ENCODE peak calls at places on chromosome 1, in four cellular contexts. X, T, K and Z are unnamed samples.

GRCh38 chr1:229664133-229664689 is 38.2 kb downstream of the URB2 start:
- DNase-seq in X (no peak), T (no peak), K (no peak), Z (no peak)

GRCh38 chr1:161710562-161710961 is 3.5 kb downstream of the FCRLA start:
- DNase-seq in X (no peak), T (no peak), K (no peak), Z (no peak)

GRCh38 chr1:210654176-210654786 is 325.6 kb downstream of the HHAT start:
- DNase-seq in X (no peak), T (no peak), K (no peak), Z (no peak)

GRCh38 chr1:203673550-203674411 is 47.1 kb downstream of the ATP2B4 start:
- DNase-seq in X (peak; percentile 92), T (peak; percentile 32), K (peak; percentile 67), Z (no peak)

GRCh38 chr1:21434394-21434793 is 5.5 kb upstream of the NBPF3 start:
- DNase-seq in X (no peak), T (no peak), K (no peak), Z (no peak)

GRCh38 chr1:101037316-101037715 is 11.7 kb upstream of the DPH5 start:
- DNase-seq in X (no peak), T (no peak), K (no peak), Z (no peak)

GRCh38 chr1:172980456-172980855 is 70.3 kb downstream of the TNFSF18 start:
- DNase-seq in X (no peak), T (no peak), K (peak; percentile 64), Z (no peak)

GRCh38 chr1:201904579-201904978 is 15.9 kb downstream of the SHISA4 start:
- DNase-seq in X (peak; percentile 75), T (no peak), K (peak; percentile 84), Z (no peak)

GRCh38 chr1:36088577-36089392 is at the start of gene ADPRS:
- DNase-seq in X (peak; percentile 93), T (peak; percentile 87), K (peak; percentile 69), Z (peak; percentile 94)

GRCh38 chr1:1431006-1431844 is 4.3 kb upstream of the VWA1 start:
- DNase-seq in X (peak; percentile 34), T (no peak), K (no peak), Z (no peak)
- H3K4me3 ChIP-seq in X (no peak overlapping the region), T (no peak overlapping the region), K (no peak overlapping the region), Z (peak overlapping the region; percentile 21)

DNA sequence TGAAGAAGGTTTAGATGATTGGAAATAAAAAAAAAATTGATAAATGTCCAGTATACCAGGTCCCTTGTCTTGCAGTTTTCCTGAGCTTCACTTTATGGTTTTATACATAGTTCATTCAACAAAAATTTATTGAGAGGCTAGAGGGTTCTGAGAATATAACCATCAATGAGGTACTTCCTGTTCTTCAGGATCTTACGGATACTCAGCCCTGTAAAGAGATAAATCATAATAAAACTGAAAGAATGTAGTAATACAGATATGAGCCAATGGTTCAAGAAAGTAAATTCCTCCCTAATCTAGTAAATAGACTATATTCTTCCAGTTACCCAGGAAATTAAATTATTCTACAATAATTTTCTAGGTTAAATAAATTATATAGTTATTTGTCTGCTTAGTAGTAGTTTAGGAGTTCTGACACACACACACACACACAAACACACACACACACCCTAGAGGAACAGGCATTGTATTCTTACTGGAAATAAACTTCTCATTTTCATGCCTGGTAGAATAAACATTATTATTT is 70.4 kb upstream of the HMCN1 start:
- DNase-seq in X (no peak), T (no peak), K (no peak), Z (no peak)
- H3K4me3 ChIP-seq in X (no peak overlapping the region), T (no peak overlapping the region), K (no peak overlapping the region), Z (no peak overlapping the region)

GRCh38 chr1:67812225-67812624 is 21.0 kb downstream of the GNG12 start:
- DNase-seq in X (no peak), T (no peak), K (no peak), Z (no peak)

GRCh38 chr1:67815303-67816095 is 17.8 kb downstream of the GNG12 start:
- DNase-seq in X (no peak), T (peak; percentile 96), K (no peak), Z (no peak)

GRCh38 chr1:67816096-67816493 is 17.2 kb downstream of the GNG12 start:
- DNase-seq in X (no peak), T (peak; percentile 82), K (no peak), Z (no peak)

GRCh38 chr1:67816506-67816905 is 16.8 kb downstream of the GNG12 start:
- DNase-seq in X (no peak), T (peak; percentile 38), K (no peak), Z (no peak)

DNA sequence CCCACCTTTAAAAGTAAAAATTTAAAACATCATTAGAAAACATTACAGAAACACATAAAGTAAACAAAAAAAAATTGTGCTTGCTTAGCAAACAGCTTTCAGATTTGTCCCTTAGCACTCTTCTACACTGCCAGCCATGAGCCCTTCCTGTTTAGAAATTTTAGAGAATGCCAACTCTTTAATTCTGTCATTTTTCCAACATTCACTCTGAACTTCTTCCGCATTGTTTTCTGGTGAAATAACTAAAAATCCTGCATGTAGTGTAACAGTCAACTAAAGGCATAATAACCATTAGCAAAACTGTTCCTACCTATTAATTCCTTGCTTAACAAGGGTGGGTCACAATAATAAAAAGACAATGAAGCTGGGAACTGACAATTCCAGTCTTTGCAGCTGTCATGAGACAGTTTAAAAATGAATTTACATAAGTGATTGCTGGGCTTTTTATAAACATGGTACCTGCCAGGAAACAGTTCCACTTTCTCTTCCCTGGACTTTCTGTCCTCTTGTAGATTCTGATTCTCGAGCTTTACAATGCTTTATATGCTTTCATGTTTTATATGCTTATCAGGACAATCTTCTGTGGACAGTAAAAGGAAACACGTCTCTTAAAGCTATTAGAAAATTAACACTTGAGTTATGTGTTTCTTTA is 19.0 kb downstream of the GNG12 start:
- DNase-seq in X (no peak), T (no peak), K (no peak), Z (no peak)
- H3K4me3 ChIP-seq in X (no peak overlapping the region), T (no peak overlapping the region), K (no peak overlapping the region), Z (no peak overlapping the region)

DNA sequence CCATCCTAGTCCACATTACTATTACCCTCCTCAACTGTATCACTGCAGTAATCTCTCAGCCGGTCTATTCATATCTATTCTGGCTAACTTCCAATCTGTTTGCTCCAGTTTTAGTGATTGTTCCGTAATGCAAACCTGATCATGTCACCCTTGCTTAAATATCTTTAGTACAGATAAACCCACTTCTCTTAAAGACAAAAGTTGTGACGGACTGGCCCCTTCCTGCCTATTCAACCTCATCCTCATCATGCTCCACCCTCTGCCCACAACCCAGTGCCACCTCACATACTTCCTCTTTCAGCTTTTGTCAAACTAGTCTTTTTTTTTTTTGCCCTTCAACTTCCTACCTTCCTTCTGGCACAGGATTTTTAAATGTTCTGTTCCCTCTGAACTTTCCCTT is 2.8 kb upstream of the C1orf162 start:
- DNase-seq in X (no peak), T (peak; percentile 35), K (no peak), Z (peak; percentile 80)
- H3K4me3 ChIP-seq in X (no peak overlapping the region), T (no peak overlapping the region), K (no peak overlapping the region), Z (peak overlapping the region; percentile 5)

DNA sequence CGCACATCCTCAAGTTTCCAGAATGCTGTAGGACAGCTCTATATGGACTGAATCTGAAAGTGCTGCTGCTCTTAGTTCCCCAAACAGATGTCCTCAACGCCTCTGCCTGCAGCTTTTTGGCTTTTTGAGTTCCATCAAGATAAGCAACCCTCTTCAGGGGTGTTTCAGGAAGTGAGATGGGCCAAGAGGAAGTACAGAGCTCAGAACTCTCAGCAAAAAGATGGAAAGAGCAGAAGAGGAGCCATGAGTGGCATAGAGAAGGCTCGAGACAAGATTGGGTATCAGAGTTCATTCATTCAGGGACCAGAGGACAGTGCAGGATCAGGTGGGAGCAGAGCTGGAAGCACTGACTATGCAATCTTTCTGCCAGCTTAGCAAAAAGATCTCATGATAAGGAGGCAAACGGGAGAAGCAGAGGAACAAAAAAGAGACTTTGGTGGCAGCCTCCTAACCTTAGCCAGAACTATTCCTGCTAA is at the start of the genes ADORA3 and TMIGD3:
- DNase-seq in X (no peak), T (no peak), K (no peak), Z (no peak)
- H3K4me3 ChIP-seq in X (no peak within 1 kb of the TSS), T (no peak within 1 kb of the TSS), K (no peak within 1 kb of the TSS), Z (peak within 1 kb of the TSS; percentile 20)